ENCODE peak calls at places on chromosome 19, in eight cellular contexts. C is breast epithelium, J is suprapubic skin, F is transverse colon, D is GM23338, H is H1, R is endothelial cell of umbilical vein, Y is K562. U is an unnamed sample.

GRCh38 chr19:5288347-5288739 is 52.3 kb downstream of the PTPRS start:
- DNase-seq in C (no peak), J (no peak), F (peak), D (no peak), H (no peak), R (no peak), Y (no peak), U (no peak)

GRCh38 chr19:7069904-7070226 is 362 bp downstream of the ZNF557 start:
- DNase-seq in C (no peak), J (no peak), F (no peak), D (no peak), H (no peak), R (no peak), Y (no peak), U (no peak)

GRCh38 chr19:58330458-58330857 is 3.7 kb downstream of the ZSCAN22 start:
- DNase-seq in C (no peak), J (no peak), F (no peak), D (peak), H (no peak), R (peak), Y (peak), U (no peak)

GRCh38 chr19:12838182-12838890 is at the start of gene MAST1:
- DNase-seq in C (no peak), J (no peak), F (peak), D (peak), H (peak), R (no peak), Y (peak), U (no peak)

GRCh38 chr19:9856609-9857008 is 21.5 kb downstream of the PIN1 start:
- DNase-seq in C (no peak), J (no peak), F (no peak), D (no peak), H (no peak), R (no peak), Y (no peak), U (no peak)

GRCh38 chr19:28425431-28425931 is 787.5 kb downstream of the UQCRFS1 start:
- DNase-seq in C (no peak), J (no peak), F (no peak), D (no peak), H (no peak), R (no peak), Y (no peak), U (no peak)

GRCh38 chr19:47598407-47599349 is 10.3 kb upstream of the BICRA start:
- DNase-seq in C (no peak), J (no peak), F (peak), D (peak), H (peak), R (peak), Y (no peak), U (peak)

GRCh38 chr19:58379276-58379675 is 1.6 kb downstream of the ZNF837 start:
- DNase-seq in C (no peak), J (no peak), F (no peak), D (no peak), H (no peak), R (no peak), Y (no peak), U (no peak)

GRCh38 chr19:16327501-16327900 is 2.9 kb downstream of the KLF2 start:
- DNase-seq in C (no peak), J (no peak), F (peak), D (no peak), H (no peak), R (no peak), Y (no peak), U (no peak)

GRCh38 chr19:40360020-40360686 is 11.7 kb downstream of the PLD3 start:
- DNase-seq in C (no peak), J (no peak), F (no peak), D (no peak), H (no peak), R (no peak), Y (no peak), U (no peak)

GRCh38 chr19:6062961-6063575 is 47.2 kb downstream of the RFX2 start:
- DNase-seq in C (peak), J (peak), F (peak), D (no peak), H (no peak), R (no peak), Y (no peak), U (no peak)

GRCh38 chr19:47176627-47177090 is 46.0 kb downstream of the SAE1 start:
- DNase-seq in C (no peak), J (no peak), F (no peak), D (no peak), H (no peak), R (peak), Y (no peak), U (no peak)

GRCh38 chr19:52734340-52734892 is 428 bp downstream of the ZNF611 start:
- DNase-seq in C (no peak), J (no peak), F (peak), D (peak), H (no peak), R (no peak), Y (peak), U (no peak)

GRCh38 chr19:19551862-19552192 is 13.8 kb downstream of the CILP2 start:
- DNase-seq in C (no peak), J (no peak), F (no peak), D (no peak), H (no peak), R (no peak), Y (no peak), U (no peak)

GRCh38 chr19:53908106-53908932 is 759 bp upstream of the CACNG7 start:
- DNase-seq in C (no peak), J (no peak), F (no peak), D (peak), H (peak), R (peak), Y (peak), U (no peak)
- TF ChIP-seq POLR2AphosphoS5 in C (no peak), J (no peak), F (no peak), D (peak), H (no peak), R (no peak), Y (no peak), U (no peak)

GRCh38 chr19:3521104-3521445 is 15.0 kb downstream of the FZR1 start:
- DNase-seq in C (no peak), J (no peak), F (no peak), D (no peak), H (no peak), R (no peak), Y (peak), U (no peak)
- H3K4me3 ChIP-seq in C (no peak), J (no peak), F (no peak), D (no peak), H (no peak), R (no peak), Y (no peak), U (no peak)

DNA sequence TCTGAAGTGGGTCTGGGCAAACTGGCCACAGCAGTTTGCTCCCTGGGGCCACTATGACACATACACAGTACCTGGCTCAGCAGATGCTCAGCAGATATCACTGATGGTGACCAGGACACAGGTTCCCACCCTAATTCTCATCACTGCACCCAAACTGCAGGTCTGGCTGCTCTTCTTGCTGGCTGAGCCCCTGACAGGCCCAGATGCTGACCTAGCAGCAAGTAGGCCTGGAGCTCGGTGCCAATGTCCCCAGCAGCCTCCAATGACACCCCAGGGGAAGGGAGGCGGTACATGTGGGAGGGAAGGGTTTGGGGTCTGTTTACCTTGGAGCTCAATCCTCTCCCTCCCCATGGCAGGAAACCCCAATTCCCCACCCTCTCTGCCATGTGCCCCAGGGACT is 5.1 kb downstream of the UBE2S start:
- DNase-seq in C (no peak), J (no peak), F (no peak), D (no peak), H (no peak), R (no peak), Y (no peak), U (no peak)
- H3K27ac ChIP-seq in C (no peak), J (no peak), F (no peak), D (no peak), H (no peak), R (no peak), Y (no peak), U (peak)

DNA sequence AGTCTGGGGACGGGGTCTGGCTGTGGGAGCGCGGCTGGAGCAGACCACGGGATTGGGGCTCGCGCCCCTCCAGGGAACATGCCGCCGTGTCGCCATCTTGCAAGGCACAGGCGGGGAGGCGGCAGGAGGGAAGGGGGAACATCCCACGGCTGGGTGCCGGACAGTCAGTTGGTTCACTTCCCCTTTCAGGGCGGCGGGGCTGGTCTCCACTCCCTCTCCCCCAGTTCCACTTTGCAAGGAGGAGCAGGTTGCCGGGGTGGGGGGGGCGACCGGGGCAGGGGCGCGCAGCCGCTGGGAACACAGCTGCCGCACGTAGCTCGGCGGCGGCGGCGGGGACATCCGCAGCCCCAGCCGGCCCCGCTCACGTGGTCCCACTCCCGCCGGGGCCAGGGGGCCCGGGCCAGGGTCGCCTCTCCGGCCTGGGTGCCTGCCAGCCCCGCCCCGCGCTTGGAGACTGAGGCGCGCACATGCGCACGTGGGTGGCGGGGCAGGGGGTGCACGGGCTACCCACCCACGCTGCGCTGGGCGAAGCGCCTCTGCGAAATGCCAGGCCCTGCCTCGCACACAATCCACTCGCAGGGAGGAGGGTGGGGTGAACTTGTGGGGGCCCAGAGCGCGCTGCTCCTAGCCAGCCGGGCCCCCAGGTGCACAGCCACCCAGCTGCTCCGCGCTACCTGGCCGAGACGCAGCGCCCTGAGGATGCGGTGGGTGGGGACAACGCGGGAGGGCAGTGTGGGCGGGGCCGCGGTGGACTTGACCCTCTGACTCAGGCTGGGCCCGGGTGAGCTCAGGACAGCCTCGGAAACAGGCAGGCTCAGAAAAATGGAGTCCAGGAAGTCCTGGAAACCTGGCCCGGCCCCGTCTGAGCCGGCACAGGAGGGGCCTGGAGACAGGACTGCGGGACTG is 6.4 kb downstream of the KLF16 start:
- DNase-seq in C (peak), J (peak), F (peak), D (peak), H (peak), R (peak), Y (peak), U (no peak)
- TF ChIP-seq POLR2AphosphoS5 in C (no peak), J (peak), F (peak), D (peak), H (no peak), R (no peak), Y (no peak), U (no peak)

GRCh38 chr19:35287713-35288112 is 4.2 kb upstream of the MAG start:
- DNase-seq in C (no peak), J (no peak), F (no peak), D (no peak), H (no peak), R (no peak), Y (no peak), U (no peak)
- H3K4me3 ChIP-seq in C (no peak), J (no peak), F (no peak), D (no peak), H (no peak), R (no peak), Y (no peak), U (no peak)

GRCh38 chr19:3667766-3668165 is 32.5 kb downstream of the PIP5K1C start:
- DNase-seq in C (no peak), J (no peak), F (no peak), D (no peak), H (no peak), R (no peak), Y (no peak), U (no peak)
- H3K27ac ChIP-seq in C (peak), J (no peak), F (peak), D (peak), H (no peak), R (no peak), Y (peak), U (no peak)

GRCh38 chr19:33376423-33376822 is 2.9 kb downstream of the CEBPG start:
- DNase-seq in C (no peak), J (no peak), F (peak), D (no peak), H (no peak), R (peak), Y (no peak), U (no peak)
- TF ChIP-seq POLR2AphosphoS5 in C (no peak), J (no peak), F (no peak), D (no peak), H (no peak), R (peak), Y (no peak), U (no peak)

GRCh38 chr19:29945017-29945416 is 3.0 kb downstream of the URI1 start:
- DNase-seq in C (no peak), J (no peak), F (no peak), D (no peak), H (no peak), R (no peak), Y (no peak), U (no peak)
- H3K4me3 ChIP-seq in C (peak), J (peak), F (no peak), D (no peak), H (no peak), R (no peak), Y (peak), U (peak)

U was measured in SK-N-MC.